ENCODE peak calls at places on chromosomes 16 and 17, in four cellular contexts. S, A, W and M are unnamed samples.

GRCh38 chr17:7737601-7738000 is 20.1 kb downstream of the DNAH2 start:
- DNase-seq in S (no peak), A (no peak), W (no peak), M (no peak)

GRCh38 chr17:42748202-42748905 is 3.5 kb upstream of the EZH1 start:
- DNase-seq in S (no peak), A (no peak), W (no peak), M (no peak)

GRCh38 chr16:29940656-29941055 is 14.6 kb upstream of the KCTD13 start:
- DNase-seq in S (no peak), A (no peak), W (no peak), M (no peak)

GRCh38 chr16:86628614-86629013 is 50.3 kb downstream of the FOXL1 start:
- DNase-seq in S (no peak), A (no peak), W (no peak), M (no peak)

GRCh38 chr17:50778988-50779387 is 11.7 kb upstream of the ANKRD40CL start:
- DNase-seq in S (no peak), A (no peak), W (no peak), M (no peak)

GRCh38 chr17:29256735-29257466 is 10.2 kb downstream of the CRYBA1 start:
- DNase-seq in S (no peak), A (no peak), W (no peak), M (no peak)

GRCh38 chr16:11957591-11958395 is 7.2 kb upstream of the TNFRSF17 start:
- DNase-seq in S (no peak), A (no peak), W (no peak), M (no peak)

GRCh38 chr17:4509402-4509801 is 10.7 kb downstream of the SPNS2 start:
- DNase-seq in S (no peak), A (no peak), W (peak), M (no peak)

GRCh38 chr17:77507116-77507885 is 366.5 kb downstream of the SEC14L1 start:
- DNase-seq in S (no peak), A (no peak), W (no peak), M (no peak)

GRCh38 chr17:32873114-32873513 is 3.8 kb downstream of the MYO1D start:
- DNase-seq in S (no peak), A (no peak), W (no peak), M (no peak)

GRCh38 chr16:35188288-35189155 is 1729.1 kb downstream of the TP53TG3F start:
- DNase-seq in S (no peak), A (peak), W (no peak), M (peak)

GRCh38 chr16:85824161-85825135 is 25.0 kb downstream of the COX4I1 start:
- DNase-seq in S (no peak), A (no peak), W (no peak), M (no peak)

GRCh38 chr17:66459811-66460270 is 157.4 kb downstream of the PRKCA start:
- DNase-seq in S (no peak), A (peak), W (no peak), M (no peak)

GRCh38 chr17:73976676-73977521 is 226.6 kb upstream of the RPL38 start:
- DNase-seq in S (no peak), A (no peak), W (no peak), M (no peak)

GRCh38 chr16:79850348-79850747 is 249.8 kb upstream of the MAF start:
- DNase-seq in S (no peak), A (no peak), W (no peak), M (no peak)

GRCh38 chr17:29238133-29238850 is 8.4 kb upstream of the CRYBA1 start:
- DNase-seq in S (no peak), A (no peak), W (no peak), M (no peak)

GRCh38 chr16:84922351-84923135 is 88.8 kb downstream of the ZDHHC7 start:
- DNase-seq in S (no peak), A (peak), W (no peak), M (no peak)

GRCh38 chr16:87835882-87836331 is 33.4 kb downstream of the SLC7A5 start:
- DNase-seq in S (no peak), A (no peak), W (no peak), M (no peak)

GRCh38 chr16:4410335-4411075 is 5.9 kb downstream of the CORO7 start:
- DNase-seq in S (no peak), A (no peak), W (no peak), M (no peak)

GRCh38 chr16:54425681-54426549 is 139.3 kb upstream of the IRX3 start:
- DNase-seq in S (no peak), A (no peak), W (no peak), M (no peak)

GRCh38 chr16:82699711-82700495 is 73.1 kb downstream of the CDH13 start:
- DNase-seq in S (no peak), A (no peak), W (no peak), M (no peak)

GRCh38 chr17:64306850-64307463 is 43.9 kb upstream of the TEX2 start:
- DNase-seq in S (peak), A (peak), W (no peak), M (peak)

GRCh38 chr17:34979650-34980352 is 511 bp upstream of the LIG3 start:
- DNase-seq in S (no peak), A (peak), W (no peak), M (no peak)

GRCh38 chr16:10970065-10970464 is 25.7 kb downstream of the CLEC16A start:
- DNase-seq in S (no peak), A (no peak), W (no peak), M (no peak)

GRCh38 chr17:27376637-27377547 is 79.4 kb upstream of the KSR1 start:
- DNase-seq in S (no peak), A (no peak), W (no peak), M (no peak)

GRCh38 chr16:87276926-87277325 is 40.3 kb downstream of the C16orf95 start:
- DNase-seq in S (no peak), A (no peak), W (no peak), M (no peak)

GRCh38 chr17:77400445-77400870 is 259.7 kb downstream of the SEC14L1 start:
- DNase-seq in S (no peak), A (no peak), W (no peak), M (no peak)

GRCh38 chr16:53865492-53865863 is 161.5 kb downstream of the FTO start:
- DNase-seq in S (peak), A (no peak), W (peak), M (peak)

GRCh38 chr17:31581491-31581890 is 190.0 kb downstream of the RAB11FIP4 start:
- DNase-seq in S (no peak), A (no peak), W (no peak), M (no peak)

GRCh38 chr16:21645261-21645721 is 7.1 kb downstream of the IGSF6 start:
- DNase-seq in S (no peak), A (no peak), W (peak), M (no peak)
- TF ChIP-seq SUZ12 in S (no peak), A (no peak), W (no peak), M (no peak)

DNA sequence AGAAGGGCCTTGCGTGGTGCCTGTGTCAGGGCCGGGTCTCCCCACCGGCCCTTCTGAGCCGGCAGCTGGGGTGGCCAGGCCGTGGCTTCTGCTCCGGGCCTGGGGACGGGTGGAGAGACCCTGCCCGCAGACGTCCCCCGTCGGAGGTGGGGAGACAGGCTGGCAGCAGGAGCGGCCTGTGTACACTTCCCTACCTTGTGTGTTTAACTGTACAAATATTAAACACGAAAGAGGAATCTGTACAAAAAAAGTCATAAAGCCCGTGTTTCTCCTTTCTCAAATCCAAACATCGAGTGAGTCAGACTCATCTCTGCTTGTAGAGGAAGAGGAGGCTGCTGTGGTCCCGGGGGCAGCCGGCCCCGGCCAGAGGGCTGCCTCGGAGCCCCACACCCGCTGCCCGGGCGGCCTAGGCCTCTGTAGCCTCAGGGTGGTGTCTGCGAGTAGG is 2.0 kb downstream of the CACNA1H start:
- DNase-seq in S (no peak), A (peak), W (no peak), M (no peak)
- H3K4me3 ChIP-seq in S (no peak), A (peak), W (no peak), M (no peak)

GRCh38 chr16:50761276-50761675 is 19.4 kb downstream of the CYLD start:
- DNase-seq in S (no peak), A (no peak), W (no peak), M (no peak)
- H3K9ac ChIP-seq in S (no peak), A (no peak), W (no peak), M (no peak)

GRCh38 chr17:14298221-14298994 is 2.5 kb upstream of the HS3ST3B1 start:
- DNase-seq in S (no peak), A (no peak), W (no peak), M (no peak)

GRCh38 chr17:14299261-14300093 is 1.4 kb upstream of the HS3ST3B1 start:
- DNase-seq in S (no peak), A (peak), W (no peak), M (no peak)

GRCh38 chr17:14295676-14296075 is 5.2 kb upstream of the HS3ST3B1 start:
- DNase-seq in S (no peak), A (no peak), W (no peak), M (no peak)

GRCh38 chr17:14296511-14296910 is 4.4 kb upstream of the HS3ST3B1 start:
- DNase-seq in S (no peak), A (no peak), W (no peak), M (no peak)

GRCh38 chr17:14297161-14297851 is 3.6 kb upstream of the HS3ST3B1 start:
- DNase-seq in S (no peak), A (peak), W (no peak), M (no peak)
- TF ChIP-seq SUZ12 in S (peak), A (no peak), W (no peak), M (peak)